ENCODE peak calls at places on chromosomes 1 and 21, in eight cellular contexts. B, Q, C, S, R, I, W and F are unnamed samples.

GRCh38 chr1:246269466-246269865 is 237.6 kb downstream of the SMYD3 start:
- DNase-seq in B (no peak), Q (no peak), C (no peak), S (no peak), R (no peak), I (no peak), W (peak; percentile 36), F (no peak)

GRCh38 chr1:165397945-165398344 is 41.4 kb upstream of the LMX1A start:
- DNase-seq in B (peak; percentile 31), Q (no peak), C (peak; percentile 84), S (peak; percentile 75), R (no peak), I (peak; percentile 52), W (peak; percentile 18), F (no peak)

GRCh38 chr1:208531003-208531750 is 287.0 kb upstream of the PLXNA2 start:
- DNase-seq in B (no peak), Q (no peak), C (no peak), S (peak; percentile 44), R (no peak), I (no peak), W (no peak), F (no peak)

GRCh38 chr1:90114521-90115141 is 119.7 kb downstream of the ZNF326 start:
- DNase-seq in B (no peak), Q (no peak), C (peak; percentile 59), S (no peak), R (no peak), I (no peak), W (peak; percentile 49), F (no peak)

GRCh38 chr1:234726359-234726836 is 116.4 kb upstream of the IRF2BP2 start:
- DNase-seq in B (no peak), Q (no peak), C (no peak), S (peak; percentile 64), R (no peak), I (peak; percentile 46), W (no peak), F (no peak)

GRCh38 chr1:118862755-118863154 is 125.4 kb downstream of the TBX15 start:
- DNase-seq in B (no peak), Q (no peak), C (no peak), S (no peak), R (no peak), I (no peak), W (no peak), F (no peak)

GRCh38 chr1:170253180-170253579 is 107.4 kb downstream of the NTMT2 start:
- DNase-seq in B (no peak), Q (no peak), C (peak; percentile 54), S (no peak), R (no peak), I (no peak), W (no peak), F (no peak)

GRCh38 chr1:201748331-201748730 is 80.6 kb upstream of the IPO9 start:
- DNase-seq in B (no peak), Q (no peak), C (peak; percentile 90), S (peak; percentile 59), R (no peak), I (no peak), W (peak; percentile 92), F (no peak)

GRCh38 chr21:45531393-45532215 is 10.6 kb downstream of the SLC19A1 start:
- DNase-seq in B (no peak), Q (peak; percentile 45), C (no peak), S (peak; percentile 45), R (no peak), I (no peak), W (no peak), F (peak; percentile 61)

GRCh38 chr1:25017436-25018109 is 87.5 kb upstream of the RUNX3 start:
- DNase-seq in B (no peak), Q (no peak), C (peak; percentile 52), S (peak; percentile 84), R (no peak), I (no peak), W (peak; percentile 44), F (no peak)

DNA sequence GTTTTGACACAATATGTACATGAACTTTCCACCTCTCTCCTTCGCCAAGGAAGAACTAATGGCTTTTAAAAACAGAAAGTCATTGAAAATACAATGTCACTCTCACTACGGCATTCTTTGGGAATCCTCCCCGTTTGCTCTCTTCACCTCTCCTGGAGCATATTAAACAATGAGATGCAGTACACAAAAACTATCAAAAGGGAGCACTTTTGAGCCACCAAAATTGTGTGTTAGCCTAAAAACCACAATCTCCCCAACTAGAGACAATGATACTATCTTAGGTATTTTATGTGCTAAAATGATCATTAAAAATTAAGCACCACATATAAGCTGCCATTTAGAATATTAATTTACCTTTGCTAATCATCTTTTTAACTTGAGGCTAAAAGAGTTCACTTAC is 425.5 kb downstream of the KCTD3 start:
- DNase-seq in B (no peak), Q (no peak), C (peak; percentile 26), S (no peak), R (no peak), I (no peak), W (peak; percentile 3), F (no peak)
- TF ChIP-seq CTCF in B (no peak), Q (peak; percentile 33), C (peak; percentile 42), S (peak; percentile 72), R (peak; percentile 37), I (no peak), W (peak; percentile 26), F (peak; percentile 4)

DNA sequence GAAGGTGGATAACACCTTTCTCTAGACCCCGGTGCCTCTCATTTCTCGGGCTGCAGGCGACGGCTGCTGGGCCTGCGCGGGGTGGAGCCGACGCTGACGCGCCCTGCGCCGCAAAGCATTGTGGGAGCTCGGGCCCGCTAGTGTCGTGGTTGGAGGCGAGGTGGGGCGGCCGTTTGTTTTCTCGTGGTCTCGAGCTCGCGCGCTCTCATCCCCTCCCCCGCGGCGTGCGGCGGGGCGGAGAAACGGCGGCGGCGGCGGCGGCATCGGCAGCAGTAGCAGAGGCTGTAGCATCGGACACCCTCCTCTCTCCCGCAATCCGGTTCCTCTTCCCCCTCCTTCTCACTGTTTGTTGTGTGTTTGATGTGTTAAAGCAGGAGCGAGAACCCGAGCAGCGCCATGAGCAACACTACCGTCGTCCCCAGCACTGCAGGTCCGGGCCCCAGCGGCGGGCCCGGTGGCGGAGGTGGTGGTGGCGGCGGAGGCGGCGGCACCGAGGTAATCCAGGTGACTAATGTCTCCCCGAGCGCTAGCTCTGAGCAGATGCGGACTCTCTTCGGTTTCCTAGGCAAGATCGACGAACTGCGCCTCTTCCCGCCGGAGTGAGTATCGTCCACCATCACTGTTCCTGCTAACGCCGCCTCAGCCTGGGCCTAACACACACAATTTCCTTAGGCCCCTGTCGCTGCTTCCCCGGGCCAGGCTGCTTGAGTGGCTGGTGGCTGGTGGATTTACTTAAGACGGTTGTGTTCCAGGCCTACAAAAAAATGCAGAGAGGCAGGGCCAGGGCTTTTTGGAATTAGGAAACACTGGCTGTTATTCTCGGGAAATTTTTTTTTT is at the start of gene SRSF11:
- DNase-seq in B (peak; percentile 97), Q (peak; percentile 97), C (peak; percentile 91), S (peak; percentile 98), R (peak; percentile 96), I (peak; percentile 97), W (peak; percentile 95), F (peak; percentile 99)
- TF ChIP-seq CTCF in B (no peak), Q (no peak), C (no peak), S (peak; percentile 45), R (no peak), I (no peak), W (no peak), F (no peak)

GRCh38 chr1:28591708-28592313 is at the start of gene RAB42:
- DNase-seq in B (no peak), Q (peak; percentile 76), C (peak; percentile 27), S (peak; percentile 78), R (peak; percentile 51), I (peak; percentile 30), W (peak; percentile 55), F (peak; percentile 82)
- TF ChIP-seq CTCF in B (no peak), Q (no peak), C (no peak), S (no peak), R (no peak), I (no peak), W (no peak), F (no peak)

DNA sequence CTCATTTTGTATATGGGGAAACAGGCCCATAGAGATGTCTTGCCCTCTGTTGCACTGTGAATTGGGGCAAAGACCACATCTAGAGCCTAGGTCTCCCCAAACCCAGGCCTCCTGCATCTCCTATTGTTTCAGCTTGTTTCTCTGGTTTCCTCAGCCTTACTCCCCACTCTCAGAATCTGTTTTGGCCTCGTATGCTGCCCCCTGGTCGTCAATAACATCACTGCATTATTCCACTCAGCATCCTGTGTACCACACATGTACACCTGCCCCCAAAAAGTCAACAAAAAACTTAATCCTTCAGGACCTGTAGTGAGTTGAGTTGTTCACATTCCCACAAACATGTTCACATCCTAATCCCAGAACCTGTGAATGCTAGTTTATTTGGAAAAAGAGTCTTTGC is 184.8 kb downstream of the BRINP2 start:
- DNase-seq in B (no peak), Q (no peak), C (peak; percentile 57), S (peak; percentile 70), R (no peak), I (no peak), W (peak; percentile 30), F (no peak)
- TF ChIP-seq CTCF in B (no peak), Q (peak; percentile 25), C (peak; percentile 68), S (peak; percentile 77), R (peak; percentile 22), I (peak; percentile 40), W (peak; percentile 64), F (peak; percentile 40)

DNA sequence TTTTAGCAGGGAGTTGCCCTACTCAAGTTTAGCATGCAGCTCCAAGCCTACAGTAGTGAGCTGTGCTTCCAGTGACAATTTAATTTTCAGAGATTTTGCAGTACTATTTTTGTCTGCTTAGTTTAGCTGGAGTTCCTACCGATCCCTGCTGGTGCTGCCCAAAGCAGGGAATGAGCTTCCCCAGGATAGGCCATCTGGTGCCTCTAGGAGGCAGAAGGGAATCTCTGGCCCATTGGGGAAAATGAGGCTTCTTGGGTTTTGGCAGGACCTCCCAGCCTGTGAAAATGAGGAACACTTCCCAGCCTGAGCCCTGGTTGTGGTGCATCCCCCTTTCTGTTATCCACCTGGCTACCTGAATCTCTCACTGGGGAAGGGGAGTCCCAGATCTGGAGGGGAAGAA is 149.2 kb downstream of the RASAL2 start:
- DNase-seq in B (no peak), Q (no peak), C (no peak), S (no peak), R (no peak), I (no peak), W (no peak), F (no peak)
- TF ChIP-seq CTCF in B (no peak), Q (no peak), C (no peak), S (peak; percentile 32), R (no peak), I (no peak), W (no peak), F (no peak)

DNA sequence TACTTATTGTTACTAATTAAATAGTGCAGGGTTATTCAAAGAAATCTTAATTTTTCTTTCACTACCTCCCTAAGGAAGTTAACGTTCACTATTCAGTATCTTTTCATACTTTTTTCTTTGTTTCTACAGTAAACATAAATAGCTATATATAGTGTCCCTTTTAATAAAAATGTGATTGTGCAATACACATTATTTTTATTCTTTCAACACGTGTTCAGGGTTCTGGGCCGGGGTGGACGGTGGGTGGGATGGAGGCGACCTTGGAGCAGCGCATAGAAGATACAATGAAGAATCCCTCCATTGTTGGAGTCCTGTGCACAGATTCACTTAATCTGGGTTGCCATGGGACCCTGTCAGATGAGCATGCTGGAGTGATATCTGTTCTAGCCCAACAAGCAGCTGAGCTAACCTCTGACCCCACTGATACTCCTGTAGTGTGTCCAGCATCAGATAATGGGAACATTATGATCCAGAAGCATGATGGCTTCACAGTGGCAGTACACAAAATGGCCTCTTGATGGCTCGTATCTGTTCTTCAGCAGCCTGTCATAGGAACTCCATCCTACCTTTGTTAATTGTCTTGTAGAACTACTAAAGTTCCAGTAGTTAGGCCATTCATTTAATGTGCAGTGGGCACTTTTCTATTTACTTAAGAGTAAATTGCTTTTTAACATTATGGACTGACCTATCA is 155.9 kb upstream of the L1TD1 start:
- DNase-seq in B (no peak), Q (no peak), C (no peak), S (no peak), R (no peak), I (no peak), W (no peak), F (no peak)
- TF ChIP-seq CTCF in B (no peak), Q (no peak), C (peak; percentile 7), S (peak; percentile 60), R (no peak), I (no peak), W (no peak), F (no peak)